ENCODE peak calls at places on chromosomes 1 and 21, in eight cellular contexts. K is H9, I is lower lobe of right lung, J is tibial nerve, W is cardiac fibroblast, R is fibroblast of the aortic adventitia, L is body of pancreas, Q is fibroblast of mammary gland. E is an unnamed sample.

GRCh38 chr1:157993179-157994080 is at the start of gene KIRREL1:
- DNase-seq in K (no peak), R (peak), J (peak), W (peak), Q (peak), I (peak), L (peak), E (peak)

GRCh38 chr1:244957525-244957924 is 93.2 kb upstream of the HNRNPU start:
- DNase-seq in I (no peak), L (no peak), R (no peak), J (no peak), K (no peak), W (no peak), Q (no peak), E (no peak)

GRCh38 chr1:119799599-119800177 is 11.6 kb downstream of the REG4 start:
- DNase-seq in R (no peak), Q (no peak), W (no peak), J (no peak), I (no peak), L (peak), K (no peak), E (no peak)

GRCh38 chr1:169138866-169139670 is 32.6 kb downstream of the ATP1B1 start:
- DNase-seq in J (no peak), W (no peak), K (no peak), R (no peak), I (no peak), Q (no peak), L (no peak), E (no peak)

GRCh38 chr1:20194770-20195463 is 8.6 kb upstream of the PLA2G2C start:
- DNase-seq in W (peak), R (peak), J (peak), I (peak), K (peak), Q (peak), L (peak), E (peak)

GRCh38 chr1:184905601-184906322 is 68.5 kb downstream of the NIBAN1 start:
- DNase-seq in I (no peak), W (peak), Q (no peak), L (peak), K (no peak), J (no peak), R (peak), E (no peak)

GRCh38 chr1:81596341-81596740 is 204.4 kb upstream of the ADGRL2 start:
- DNase-seq in W (no peak), K (no peak), J (no peak), L (no peak), R (no peak), I (no peak), Q (peak), E (no peak)

GRCh38 chr1:33244809-33245186 is 11.5 kb upstream of the ZNF362 start:
- DNase-seq in Q (no peak), J (no peak), L (no peak), K (no peak), I (no peak), R (no peak), W (no peak), E (no peak)

GRCh38 chr21:40886931-40887330 is 40.0 kb upstream of the DSCAM start:
- DNase-seq in Q (no peak), R (no peak), K (no peak), J (no peak), L (no peak), W (no peak), I (no peak), E (no peak)

GRCh38 chr1:33349778-33350610 is 29.1 kb upstream of the A3GALT2 start:
- DNase-seq in I (peak), L (peak), Q (peak), K (peak), R (peak), W (peak), J (peak), E (peak)

GRCh38 chr1:10430216-10431064 is at the start of gene CENPS:
- DNase-seq in L (peak), I (peak), K (peak), J (peak), R (peak), Q (peak), W (peak), E (peak)
- TF ChIP-seq CTCF in L (peak), I (peak), K (peak), J (peak), R (peak), Q (peak), W (peak), E (peak)

DNA sequence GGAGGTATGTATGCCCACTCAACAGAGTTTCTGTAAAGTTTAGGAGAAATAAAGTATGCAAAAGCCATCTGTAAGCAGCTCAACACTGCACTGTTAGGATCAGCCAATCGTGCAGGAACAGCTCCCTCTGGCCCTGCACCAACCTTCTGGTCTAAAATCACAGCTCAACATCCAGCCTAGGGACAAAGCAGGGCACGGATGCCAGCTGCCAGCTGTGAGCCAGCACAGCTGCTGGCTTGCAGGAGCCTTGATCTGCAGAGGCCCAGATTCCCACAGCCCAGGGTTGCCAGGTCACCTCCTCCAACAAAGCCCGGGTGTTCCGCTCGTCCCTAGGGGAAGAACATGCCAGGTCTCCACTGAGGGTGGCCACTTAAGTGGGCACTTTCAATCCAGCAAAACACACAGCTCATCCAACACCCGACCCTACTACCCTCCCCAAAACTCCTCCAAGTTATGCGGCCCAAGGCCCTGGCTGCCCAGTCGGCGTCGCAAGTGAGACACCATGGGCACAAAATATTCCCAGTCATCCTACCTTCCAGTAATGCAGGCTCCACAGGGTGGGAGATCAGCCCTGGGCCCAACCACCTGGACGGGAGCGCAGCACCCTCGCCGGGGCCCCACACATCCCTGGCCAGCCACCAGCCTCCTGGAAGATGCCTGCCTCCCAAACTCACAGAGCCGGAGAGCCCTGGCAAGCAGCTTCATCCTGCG is 8.4 kb downstream of the ACOT7 start:
- DNase-seq in K (no peak), J (no peak), W (no peak), Q (no peak), L (peak), I (no peak), R (peak), E (no peak)
- TF ChIP-seq CTCF in K (no peak), J (no peak), W (no peak), Q (no peak), L (no peak), I (no peak), R (no peak), E (no peak)

GRCh38 chr1:105072850-105073249 is 1323.2 kb downstream of the AMY1C start:
- DNase-seq in R (no peak), I (no peak), J (no peak), K (peak), Q (no peak), W (no peak), L (no peak), E (no peak)
- TF ChIP-seq CTCF in R (no peak), I (no peak), J (no peak), K (peak), Q (no peak), W (no peak), L (no peak), E (no peak)

GRCh38 chr1:152162826-152163463 is 3.9 kb upstream of the RPTN start:
- DNase-seq in J (no peak), L (no peak), Q (peak), K (no peak), I (no peak), W (peak), R (peak), E (no peak)
- TF ChIP-seq CTCF in J (no peak), L (no peak), Q (peak), K (no peak), I (no peak), W (peak), R (peak), E (no peak)

GRCh38 chr1:48450505-48450904 is 21.5 kb downstream of the SPATA6 start:
- DNase-seq in R (peak), J (no peak), L (no peak), Q (no peak), W (peak), K (no peak), I (no peak), E (no peak)
- TF ChIP-seq CTCF in R (peak), J (no peak), L (no peak), Q (peak), W (peak), K (no peak), I (peak), E (no peak)

GRCh38 chr1:107622975-107623374 is 342.0 kb downstream of the VAV3 start:
- DNase-seq in W (no peak), J (no peak), I (no peak), L (no peak), Q (peak), R (peak), K (no peak), E (no peak)
- TF ChIP-seq CTCF in W (no peak), J (no peak), I (no peak), L (no peak), Q (no peak), R (no peak), K (no peak), E (no peak)

DNA sequence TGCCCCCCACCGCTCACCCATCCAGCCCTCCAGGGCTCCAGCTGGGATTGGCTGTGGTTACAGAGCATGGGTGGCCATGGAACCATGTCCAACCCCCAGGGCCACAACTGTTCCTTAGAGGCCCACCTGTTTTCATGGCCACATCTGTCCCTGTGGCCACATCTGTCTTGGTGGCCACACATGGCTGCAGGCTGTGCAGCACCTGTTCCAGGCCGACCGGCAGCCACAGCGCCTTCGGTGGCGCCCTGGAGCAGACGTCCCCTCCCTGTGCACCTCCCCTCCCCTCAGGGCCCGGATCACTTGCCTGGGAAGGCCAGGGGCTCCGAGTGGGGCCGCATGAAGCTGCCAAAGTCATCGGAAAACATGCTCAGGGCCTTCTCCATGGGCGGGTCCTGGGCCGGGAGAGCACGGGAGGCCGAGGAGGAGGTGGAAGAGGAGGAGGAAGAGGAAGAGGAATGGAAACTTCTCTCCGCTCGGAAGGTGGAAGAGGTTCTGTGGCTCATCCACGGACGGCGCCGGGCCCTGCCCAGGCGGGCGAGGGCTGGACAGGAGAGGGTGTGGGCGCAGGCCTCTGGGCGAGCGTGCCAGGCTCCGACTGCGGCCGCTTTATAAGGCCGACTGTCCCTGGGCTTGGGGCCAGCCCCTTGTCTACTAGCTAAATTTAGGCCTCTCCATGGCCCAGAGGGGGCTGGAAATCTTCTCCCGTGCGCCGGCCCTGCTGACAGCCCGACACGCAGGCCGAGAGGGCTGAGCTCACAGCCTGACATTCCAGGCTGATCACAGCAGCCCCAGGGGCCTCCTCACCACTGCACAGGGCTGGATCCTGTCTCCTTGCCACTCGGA is at the start of gene HSPB7:
- DNase-seq in L (peak), R (peak), I (peak), Q (peak), J (peak), K (peak), W (peak), E (no peak)
- TF ChIP-seq CTCF in L (no peak), R (no peak), I (no peak), Q (no peak), J (no peak), K (peak), W (no peak), E (no peak)

DNA sequence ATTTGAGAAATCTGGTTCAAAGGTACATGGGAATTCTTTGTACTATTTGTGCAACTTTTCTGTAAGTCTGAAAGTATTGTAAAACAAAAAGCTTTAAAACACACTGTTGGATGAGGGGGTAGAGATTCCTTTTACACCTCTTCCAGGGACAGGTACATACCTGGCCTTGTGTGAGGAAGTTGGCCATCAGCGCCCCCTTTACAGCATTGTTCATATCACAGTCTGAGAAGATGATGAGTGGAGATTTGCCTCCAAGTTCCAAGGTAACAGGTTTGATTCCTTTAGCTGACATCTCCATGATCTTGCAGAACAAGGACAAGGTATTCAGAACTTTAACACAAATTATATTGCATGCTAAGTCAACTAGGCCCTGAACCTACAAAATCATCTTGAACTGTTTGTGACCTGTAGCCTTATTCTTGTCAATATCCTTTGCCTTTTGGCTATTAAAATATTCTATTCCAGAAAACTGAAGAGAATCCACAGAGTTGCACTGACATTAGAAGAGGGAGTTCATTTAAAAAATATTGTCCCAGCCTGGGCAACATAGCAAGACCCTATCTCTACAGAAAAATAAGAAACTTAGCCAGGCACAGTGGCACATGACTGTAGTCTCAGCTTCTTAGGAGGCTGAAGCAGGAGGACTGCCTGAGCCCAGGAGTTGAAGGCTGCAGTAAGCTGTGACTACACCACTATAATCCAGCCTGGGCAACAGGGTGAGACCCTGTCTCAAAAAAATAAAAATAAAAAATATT is 18.9 kb downstream of the ALDH9A1 start:
- DNase-seq in W (no peak), Q (no peak), I (no peak), L (no peak), J (no peak), R (no peak), K (no peak), E (no peak)
- TF ChIP-seq CTCF in W (no peak), Q (no peak), I (no peak), L (no peak), J (no peak), R (no peak), K (peak), E (no peak)

DNA sequence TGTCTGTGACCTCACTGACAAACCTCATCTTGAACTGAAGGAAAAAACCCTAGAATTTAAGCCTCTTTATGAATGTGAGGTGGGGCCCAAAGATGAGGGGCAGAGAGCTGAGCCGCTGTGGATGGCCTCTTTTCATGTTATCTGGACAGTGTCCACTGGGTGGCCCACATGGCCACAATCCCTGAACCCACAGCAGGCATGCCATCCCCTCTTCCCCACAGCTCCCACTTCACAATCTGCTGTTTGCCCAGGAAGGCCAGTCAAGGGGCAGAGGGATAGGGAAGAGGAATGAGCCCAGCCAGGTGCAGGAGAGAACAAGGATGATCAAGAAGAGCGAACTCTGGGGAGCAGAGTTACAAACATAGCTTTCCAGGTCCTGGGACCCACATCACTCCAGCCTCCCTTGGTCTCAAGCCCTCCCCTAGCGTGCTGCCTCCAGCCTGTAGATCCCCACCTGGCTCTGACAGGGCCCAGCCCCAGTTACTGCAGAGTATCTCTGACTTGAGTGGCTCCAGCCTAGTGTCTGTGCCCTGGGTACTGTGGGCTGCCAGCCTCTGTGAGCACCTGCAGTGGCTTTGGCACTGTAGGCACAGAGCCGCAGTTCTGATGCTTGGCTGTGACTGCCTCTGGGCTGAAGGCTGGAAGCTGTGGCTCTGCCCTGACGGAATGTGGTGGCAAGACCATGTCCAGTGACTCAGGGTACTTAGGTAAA is 1.9 kb upstream of the SLFNL1 start:
- DNase-seq in L (no peak), W (peak), I (no peak), Q (no peak), R (no peak), J (no peak), K (no peak), E (peak)
- TF ChIP-seq CTCF in L (peak), W (peak), I (no peak), Q (peak), R (peak), J (no peak), K (peak), E (peak)

DNA sequence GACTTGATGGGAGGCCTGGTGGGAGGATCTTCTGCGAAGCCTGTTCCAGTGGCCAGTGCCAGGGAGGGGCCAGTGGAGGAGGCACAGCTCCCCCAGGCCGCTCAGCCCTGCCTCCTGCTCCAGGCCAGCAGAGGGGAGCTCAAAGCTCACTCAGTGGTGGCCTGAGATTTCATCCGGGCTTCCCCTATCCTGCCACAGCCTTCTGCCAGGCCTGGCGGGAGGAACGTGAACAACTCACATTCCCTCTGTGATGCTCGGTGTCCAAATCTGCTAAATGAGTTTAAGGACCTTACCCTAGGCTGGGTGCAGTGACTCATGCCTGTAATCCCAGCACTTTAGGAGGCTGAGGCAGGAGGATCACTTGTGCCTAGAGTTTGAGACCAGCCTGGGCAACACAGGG is 3.3 kb downstream of the CLCNKB start:
- DNase-seq in W (peak), L (no peak), Q (no peak), K (no peak), R (peak), J (no peak), I (no peak), E (no peak)
- TF ChIP-seq CTCF in W (no peak), L (no peak), Q (no peak), K (no peak), R (peak), J (no peak), I (no peak), E (no peak)